ENCODE peak calls at places on chromosomes 7 and 10, in seven cellular contexts. W, J, E, L, F, I and B are unnamed samples.

GRCh38 chr10:67818323-67818722 is 19.7 kb downstream of the DNAJC12 start:
- DNase-seq in W (no peak), I (no peak), J (no peak), L (no peak), F (no peak), E (no peak), B (no peak)

GRCh38 chr10:84478155-84478554 is 149.8 kb downstream of the CCSER2 start:
- DNase-seq in W (no peak), F (no peak), L (no peak), J (no peak), I (no peak), E (no peak), B (no peak)

GRCh38 chr7:45573199-45573598 is 969 bp upstream of the ADCY1 start:
- DNase-seq in E (no peak), L (no peak), I (no peak), F (no peak), J (no peak), W (no peak), B (no peak)

GRCh38 chr10:59176241-59177030 is at the start of gene PHYHIPL:
- DNase-seq in J (no peak), F (peak), I (peak), W (no peak), L (no peak), E (peak), B (no peak)

GRCh38 chr10:124092270-124093075 is 925 bp downstream of the CHST15 start:
- DNase-seq in F (peak), W (peak), E (peak), I (peak), L (no peak), J (peak), B (no peak)

GRCh38 chr7:120185940-120186682 is 86.9 kb upstream of the KCND2 start:
- DNase-seq in L (no peak), E (no peak), I (no peak), J (no peak), W (no peak), F (no peak), B (no peak)

GRCh38 chr7:2279873-2280272 is 34.4 kb downstream of the SNX8 start:
- DNase-seq in L (no peak), F (no peak), W (no peak), E (no peak), J (no peak), I (no peak), B (no peak)

GRCh38 chr7:83204715-83205114 is 42.0 kb upstream of the PCLO start:
- DNase-seq in F (no peak), I (no peak), L (no peak), W (no peak), E (no peak), J (no peak), B (no peak)

GRCh38 chr7:26170663-26171062 is 18.7 kb downstream of the NFE2L3 start:
- DNase-seq in I (no peak), F (no peak), W (no peak), L (no peak), J (no peak), E (no peak), B (no peak)

GRCh38 chr10:86233131-86233530 is 133.5 kb downstream of the GRID1 start:
- DNase-seq in I (no peak), E (no peak), L (no peak), J (no peak), W (no peak), F (no peak), B (no peak)

GRCh38 chr7:82722946-82723345 is 279.4 kb upstream of the CACNA2D1 start:
- DNase-seq in J (no peak), L (no peak), W (no peak), F (no peak), I (no peak), E (no peak), B (no peak)

GRCh38 chr10:128854965-128855364 is 612.1 kb upstream of the MGMT start:
- DNase-seq in E (peak), J (no peak), F (no peak), I (no peak), L (no peak), W (peak), B (no peak)

GRCh38 chr10:28503114-28503513 is 29.8 kb upstream of the WAC start:
- DNase-seq in E (no peak), J (no peak), W (peak), L (no peak), F (no peak), I (peak), B (no peak)

GRCh38 chr10:47371629-47372485 is 12.2 kb downstream of the ZNF488 start:
- DNase-seq in J (no peak), L (no peak), I (no peak), E (no peak), W (no peak), F (no peak), B (no peak)

GRCh38 chr7:45216181-45216580 is 58.6 kb downstream of the RAMP3 start:
- DNase-seq in L (no peak), E (no peak), J (no peak), W (no peak), I (no peak), F (no peak), B (no peak)

GRCh38 chr7:155470686-155471638 is 13.0 kb downstream of the EN2 start:
- DNase-seq in L (no peak), I (no peak), J (no peak), F (no peak), E (no peak), W (no peak), B (no peak)

GRCh38 chr10:6402349-6402709 is 177.7 kb downstream of the PRKCQ start:
- DNase-seq in E (no peak), W (no peak), I (no peak), J (no peak), F (no peak), L (no peak), B (no peak)

GRCh38 chr10:122504551-122504950 is 43.2 kb downstream of the HTRA1 start:
- DNase-seq in F (no peak), J (no peak), L (no peak), E (peak), W (peak), I (peak), B (no peak)

GRCh38 chr10:71912431-71912830 is 51.8 kb upstream of the CHST3 start:
- DNase-seq in W (no peak), J (no peak), E (no peak), F (no peak), L (no peak), I (no peak), B (no peak)

GRCh38 chr10:122495406-122496340 is 34.3 kb downstream of the HTRA1 start:
- DNase-seq in L (no peak), F (no peak), J (no peak), W (peak), I (no peak), E (peak), B (no peak)

GRCh38 chr10:70222340-70222794 is 10.9 kb downstream of the PPA1 start:
- DNase-seq in W (no peak), E (no peak), F (no peak), I (no peak), J (no peak), L (no peak), B (no peak)

GRCh38 chr7:21753071-21753470 is 192.6 kb downstream of the CDCA7L start:
- DNase-seq in E (no peak), F (no peak), W (no peak), L (no peak), J (no peak), I (no peak), B (no peak)

GRCh38 chr10:72727128-72727527 is 35.2 kb downstream of the MCU start:
- DNase-seq in L (no peak), F (no peak), W (no peak), E (no peak), I (no peak), J (no peak), B (no peak)

GRCh38 chr7:99363286-99363685 is 11.2 kb upstream of the ARPC1B start:
- DNase-seq in I (no peak), W (no peak), J (no peak), L (no peak), F (no peak), E (no peak), B (no peak)

GRCh38 chr7:157861551-157861950 is 524.7 kb downstream of the DNAJB6 start:
- DNase-seq in I (no peak), E (no peak), F (no peak), W (no peak), L (no peak), J (no peak), B (no peak)

GRCh38 chr7:83594076-83594475 is 54.9 kb downstream of the SEMA3E start:
- DNase-seq in J (no peak), I (peak), L (no peak), F (no peak), E (no peak), W (no peak), B (no peak)

GRCh38 chr7:142620375-142620774 is 128.9 kb upstream of the PRSS1 start:
- DNase-seq in J (no peak), W (no peak), I (no peak), F (no peak), E (no peak), L (no peak), B (no peak)

GRCh38 chr10:49595713-49596492 is 14.2 kb upstream of the SLC18A3 start:
- DNase-seq in L (no peak), I (no peak), W (no peak), F (no peak), J (no peak), E (no peak), B (no peak)

GRCh38 chr7:108257954-108258353 is 127.8 kb upstream of the LAMB4 start:
- DNase-seq in I (no peak), W (no peak), L (no peak), J (no peak), E (no peak), F (no peak), B (no peak)

GRCh38 chr10:118943253-118943652 is 86.3 kb upstream of the NANOS1 start:
- DNase-seq in I (no peak), F (no peak), E (no peak), W (no peak), L (no peak), J (no peak), B (no peak)